ENCODE peak calls at places on chromosomes 6 and 20, in five cellular contexts. X is left lung; B is Panc1; K is CD8-positive, alpha-beta memory T cell; E is renal cortical epithelial cell. U is an unnamed sample.

GRCh38 chr6:81998432-81998831 is 246.0 kb upstream of the TENT5A start:
- DNase-seq in X (no peak), B (no peak), K (no peak), E (peak; percentile 28), U (peak; percentile 49)

GRCh38 chr20:63049561-63050221 is 42.9 kb upstream of the BHLHE23 start:
- DNase-seq in X (peak; percentile 61), B (no peak), K (no peak), E (no peak), U (no peak)

GRCh38 chr6:82068721-82069120 is 178.8 kb downstream of the IBTK start:
- DNase-seq in X (no peak), B (no peak), K (no peak), E (no peak), U (no peak)

GRCh38 chr6:36350681-36351091 is 14.0 kb upstream of the BNIP5 start:
- DNase-seq in X (no peak), B (no peak), K (no peak), E (peak; percentile 77), U (peak; percentile 58)

GRCh38 chr6:50819906-50820589 is 1.4 kb downstream of the TFAP2B start:
- DNase-seq in X (peak; percentile 75), B (no peak), K (no peak), E (no peak), U (no peak)

GRCh38 chr6:118260833-118261232 is 287.3 kb upstream of the PLN start:
- DNase-seq in X (no peak), B (no peak), K (no peak), E (peak; percentile 4), U (peak; percentile 10)

GRCh38 chr6:48084201-48084600 is 26.8 kb downstream of the PTCHD4 start:
- DNase-seq in X (no peak), B (no peak), K (no peak), E (no peak), U (no peak)

GRCh38 chr6:31713991-31714684 is 1.0 kb upstream of the LY6G6D start:
- DNase-seq in X (no peak), B (no peak), K (no peak), E (no peak), U (no peak)

GRCh38 chr6:123565529-123565928 is 71.2 kb downstream of the TRDN start:
- DNase-seq in X (no peak), B (no peak), K (no peak), E (no peak), U (no peak)

GRCh38 chr20:48818481-48818987 is 9.3 kb downstream of the PREX1 start:
- DNase-seq in X (no peak), B (no peak), K (peak; percentile 18), E (no peak), U (no peak)

GRCh38 chr6:28383235-28384142 is 16.1 kb downstream of the ZSCAN12 start:
- DNase-seq in X (peak; percentile 93), B (peak; percentile 81), K (no peak), E (peak; percentile 79), U (peak; percentile 69)

GRCh38 chr20:1469925-1470571 is 3.4 kb upstream of the NSFL1C start:
- DNase-seq in X (peak; percentile 89), B (peak; percentile 84), K (no peak), E (peak; percentile 100), U (peak; percentile 99)

GRCh38 chr6:31094389-31094881 is 17.9 kb downstream of the C6orf15 start:
- DNase-seq in X (no peak), B (no peak), K (peak; percentile 30), E (no peak), U (peak; percentile 44)

GRCh38 chr6:70547313-70547712 is 19.4 kb upstream of the SDHAF4 start:
- DNase-seq in X (no peak), B (no peak), K (no peak), E (peak; percentile 23), U (peak; percentile 11)

GRCh38 chr6:132011582-132011981 is 60.4 kb upstream of the CCN2 start:
- DNase-seq in X (no peak), B (no peak), K (no peak), E (no peak), U (no peak)

U was measured in bronchial epithelial cell.